ENCODE peak calls at places on chromosomes 13 and 19, in seven cellular contexts. One of them, this sample, is unnamed.

GRCh38 chr13:113291997-113292862 is 4.8 kb upstream of the LAMP1 start:
- DNase-seq in mammary epithelial cell: peak; percentile 22
- DNase-seq in lower lobe of right lung: peak; percentile 66
- DNase-seq in breast epithelium: no peak
- DNase-seq in body of pancreas: no peak
- DNase-seq in endodermal cell: peak; percentile 68
- DNase-seq in naive thymus-derived CD4-positive, alpha-beta T cell: no peak
- DNase-seq in this sample: peak; percentile 19

GRCh38 chr13:41085961-41086360 is 24.7 kb downstream of the WBP4 start:
- DNase-seq in mammary epithelial cell: no peak
- DNase-seq in lower lobe of right lung: no peak
- DNase-seq in breast epithelium: no peak
- DNase-seq in body of pancreas: no peak
- DNase-seq in endodermal cell: peak; percentile 77
- DNase-seq in naive thymus-derived CD4-positive, alpha-beta T cell: no peak
- DNase-seq in this sample: no peak

GRCh38 chr19:17075035-17075859 is at the start of the genes HAUS8 and MYO9B:
- DNase-seq in mammary epithelial cell: peak; percentile 99
- DNase-seq in lower lobe of right lung: peak; percentile 99
- DNase-seq in breast epithelium: peak; percentile 98
- DNase-seq in body of pancreas: peak; percentile 100
- DNase-seq in endodermal cell: peak; percentile 100
- DNase-seq in naive thymus-derived CD4-positive, alpha-beta T cell: peak; percentile 100
- DNase-seq in this sample: peak; percentile 100

GRCh38 chr19:15453091-15453498 is 3.3 kb upstream of the WIZ start:
- DNase-seq in mammary epithelial cell: no peak
- DNase-seq in lower lobe of right lung: peak; percentile 59
- DNase-seq in breast epithelium: no peak
- DNase-seq in body of pancreas: peak; percentile 41
- DNase-seq in endodermal cell: peak; percentile 78
- DNase-seq in naive thymus-derived CD4-positive, alpha-beta T cell: no peak
- DNase-seq in this sample: no peak

GRCh38 chr19:35120492-35120891 is 4.9 kb downstream of the FXYD3 start:
- DNase-seq in mammary epithelial cell: peak; percentile 98
- DNase-seq in lower lobe of right lung: no peak
- DNase-seq in breast epithelium: no peak
- DNase-seq in body of pancreas: no peak
- DNase-seq in endodermal cell: no peak
- DNase-seq in naive thymus-derived CD4-positive, alpha-beta T cell: no peak
- DNase-seq in this sample: no peak

GRCh38 chr19:38544569-38545315 is 73.0 kb downstream of the MAP4K1 start:
- DNase-seq in mammary epithelial cell: no peak
- DNase-seq in lower lobe of right lung: peak; percentile 12
- DNase-seq in breast epithelium: no peak
- DNase-seq in body of pancreas: no peak
- DNase-seq in endodermal cell: no peak
- DNase-seq in naive thymus-derived CD4-positive, alpha-beta T cell: peak; percentile 44
- DNase-seq in this sample: no peak

GRCh38 chr13:114015608-114016295 is 41.9 kb upstream of the C13orf46 start:
- DNase-seq in mammary epithelial cell: peak; percentile 37
- DNase-seq in lower lobe of right lung: no peak
- DNase-seq in breast epithelium: no peak
- DNase-seq in body of pancreas: no peak
- DNase-seq in endodermal cell: no peak
- DNase-seq in naive thymus-derived CD4-positive, alpha-beta T cell: no peak
- DNase-seq in this sample: no peak

GRCh38 chr13:49374585-49375290 is 69.1 kb downstream of the CAB39L start:
- DNase-seq in mammary epithelial cell: peak; percentile 83
- DNase-seq in lower lobe of right lung: no peak
- DNase-seq in breast epithelium: no peak
- DNase-seq in body of pancreas: no peak
- DNase-seq in endodermal cell: no peak
- DNase-seq in naive thymus-derived CD4-positive, alpha-beta T cell: no peak
- DNase-seq in this sample: no peak

GRCh38 chr13:19587635-19588300 is 26.4 kb upstream of the TPTE2 start:
- DNase-seq in mammary epithelial cell: peak; percentile 35
- DNase-seq in lower lobe of right lung: no peak
- DNase-seq in breast epithelium: no peak
- DNase-seq in body of pancreas: no peak
- DNase-seq in endodermal cell: peak; percentile 50
- DNase-seq in naive thymus-derived CD4-positive, alpha-beta T cell: peak; percentile 14
- DNase-seq in this sample: no peak

GRCh38 chr19:16136185-16137067 is 7.1 kb upstream of the HSH2D start:
- DNase-seq in mammary epithelial cell: no peak
- DNase-seq in lower lobe of right lung: no peak
- DNase-seq in breast epithelium: no peak
- DNase-seq in body of pancreas: peak; percentile 26
- DNase-seq in endodermal cell: peak; percentile 60
- DNase-seq in naive thymus-derived CD4-positive, alpha-beta T cell: no peak
- DNase-seq in this sample: no peak

GRCh38 chr19:51798958-51799310 is 4.0 kb downstream of the FPR3 start:
- DNase-seq in mammary epithelial cell: no peak
- DNase-seq in lower lobe of right lung: peak; percentile 70
- DNase-seq in breast epithelium: no peak
- DNase-seq in body of pancreas: no peak
- DNase-seq in endodermal cell: no peak
- DNase-seq in naive thymus-derived CD4-positive, alpha-beta T cell: no peak
- DNase-seq in this sample: no peak

GRCh38 chr19:30920238-30920637 is 429.0 kb downstream of the TSHZ3 start:
- DNase-seq in mammary epithelial cell: no peak
- DNase-seq in lower lobe of right lung: no peak
- DNase-seq in breast epithelium: no peak
- DNase-seq in body of pancreas: no peak
- DNase-seq in endodermal cell: no peak
- DNase-seq in naive thymus-derived CD4-positive, alpha-beta T cell: no peak
- DNase-seq in this sample: no peak

GRCh38 chr19:17219286-17219685 is 4.1 kb downstream of the USE1 start:
- DNase-seq in mammary epithelial cell: no peak
- DNase-seq in lower lobe of right lung: no peak
- DNase-seq in breast epithelium: no peak
- DNase-seq in body of pancreas: no peak
- DNase-seq in endodermal cell: no peak
- DNase-seq in naive thymus-derived CD4-positive, alpha-beta T cell: no peak
- DNase-seq in this sample: no peak

GRCh38 chr13:114129649-114130062 is 2.8 kb downstream of the RASA3 start:
- DNase-seq in mammary epithelial cell: no peak
- DNase-seq in lower lobe of right lung: no peak
- DNase-seq in breast epithelium: no peak
- DNase-seq in body of pancreas: no peak
- DNase-seq in endodermal cell: no peak
- DNase-seq in naive thymus-derived CD4-positive, alpha-beta T cell: no peak
- DNase-seq in this sample: peak; percentile 20

GRCh38 chr19:17020823-17021222 is 5.8 kb downstream of the CPAMD8 start:
- DNase-seq in mammary epithelial cell: peak; percentile 24
- DNase-seq in lower lobe of right lung: no peak
- DNase-seq in breast epithelium: no peak
- DNase-seq in body of pancreas: no peak
- DNase-seq in endodermal cell: no peak
- DNase-seq in naive thymus-derived CD4-positive, alpha-beta T cell: no peak
- DNase-seq in this sample: no peak

GRCh38 chr19:36160821-36161596 is 8.8 kb upstream of the COX7A1 start:
- DNase-seq in mammary epithelial cell: no peak
- DNase-seq in lower lobe of right lung: no peak
- DNase-seq in breast epithelium: no peak
- DNase-seq in body of pancreas: no peak
- DNase-seq in endodermal cell: peak; percentile 78
- DNase-seq in naive thymus-derived CD4-positive, alpha-beta T cell: no peak
- DNase-seq in this sample: no peak

GRCh38 chr13:41697578-41697977 is 240.2 kb downstream of the RGCC start:
- DNase-seq in mammary epithelial cell: no peak
- DNase-seq in lower lobe of right lung: no peak
- DNase-seq in breast epithelium: no peak
- DNase-seq in body of pancreas: no peak
- DNase-seq in endodermal cell: peak; percentile 65
- DNase-seq in naive thymus-derived CD4-positive, alpha-beta T cell: no peak
- DNase-seq in this sample: no peak

GRCh38 chr13:74771964-74772363 is 637.8 kb upstream of the KLF12 start:
- DNase-seq in mammary epithelial cell: peak; percentile 80
- DNase-seq in lower lobe of right lung: no peak
- DNase-seq in breast epithelium: no peak
- DNase-seq in body of pancreas: no peak
- DNase-seq in endodermal cell: no peak
- DNase-seq in naive thymus-derived CD4-positive, alpha-beta T cell: no peak
- DNase-seq in this sample: no peak

GRCh38 chr19:28971011-28971410 is 241.9 kb downstream of the UQCRFS1 start:
- DNase-seq in mammary epithelial cell: no peak
- DNase-seq in lower lobe of right lung: no peak
- DNase-seq in breast epithelium: no peak
- DNase-seq in body of pancreas: no peak
- DNase-seq in endodermal cell: peak; percentile 15
- DNase-seq in naive thymus-derived CD4-positive, alpha-beta T cell: no peak
- DNase-seq in this sample: no peak

DNA sequence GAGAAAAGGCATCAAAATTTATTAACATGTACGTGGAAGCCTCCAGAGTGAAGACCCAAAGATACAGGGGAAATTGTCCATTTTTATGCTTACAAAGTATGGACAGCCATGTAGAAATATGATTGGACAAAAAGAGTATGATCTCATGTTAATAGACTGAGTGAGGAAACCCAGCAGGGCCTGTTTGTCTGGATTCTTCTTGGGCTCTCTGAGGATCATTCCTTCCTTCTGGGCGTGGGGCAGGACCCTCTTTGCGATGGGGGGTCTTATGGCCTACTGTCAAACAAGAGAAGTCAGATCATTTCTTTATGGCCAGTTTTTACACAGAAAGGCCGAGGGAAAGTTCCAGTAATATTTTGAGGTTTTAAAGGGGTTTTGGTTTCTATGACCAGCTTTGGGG is 110.8 kb downstream of the ESD start:
- DNase-seq in mammary epithelial cell: no peak
- DNase-seq in lower lobe of right lung: no peak
- DNase-seq in breast epithelium: no peak
- DNase-seq in body of pancreas: no peak
- DNase-seq in endodermal cell: no peak
- DNase-seq in naive thymus-derived CD4-positive, alpha-beta T cell: no peak
- DNase-seq in this sample: no peak
- H3K27ac ChIP-seq in mammary epithelial cell: no peak overlapping the region
- H3K27ac ChIP-seq in lower lobe of right lung: no peak overlapping the region
- H3K27ac ChIP-seq in breast epithelium: no peak overlapping the region
- H3K27ac ChIP-seq in body of pancreas: no peak overlapping the region
- H3K27ac ChIP-seq in endodermal cell: peak overlapping the region; percentile 14
- H3K27ac ChIP-seq in naive thymus-derived CD4-positive, alpha-beta T cell: no peak overlapping the region
- H3K27ac ChIP-seq in this sample: no peak overlapping the region

DNA sequence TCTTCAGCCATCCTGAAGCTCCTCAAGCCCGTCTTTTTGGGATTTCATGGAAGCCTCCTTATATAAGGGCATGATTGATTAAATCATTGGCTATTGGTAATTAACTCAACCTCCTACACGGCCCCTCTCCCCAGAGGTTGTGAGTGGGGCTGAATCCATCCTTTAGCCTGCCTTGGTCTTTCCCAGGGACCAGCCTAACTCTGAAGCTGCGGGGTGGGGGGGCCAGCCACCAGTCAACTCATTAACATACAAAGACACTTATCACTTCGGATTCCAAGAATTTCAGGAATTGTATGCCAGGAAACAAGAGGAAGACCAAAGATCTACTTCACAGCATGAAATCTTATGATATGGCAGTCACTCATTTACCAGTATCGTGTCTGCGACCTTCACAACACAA is 9.9 kb downstream of the COL4A1 start:
- DNase-seq in mammary epithelial cell: no peak
- DNase-seq in lower lobe of right lung: no peak
- DNase-seq in breast epithelium: no peak
- DNase-seq in body of pancreas: no peak
- DNase-seq in endodermal cell: peak; percentile 81
- DNase-seq in naive thymus-derived CD4-positive, alpha-beta T cell: no peak
- DNase-seq in this sample: no peak
- H3K4me1 ChIP-seq in mammary epithelial cell: no peaks in the 10 kb centered on the region
- H3K4me1 ChIP-seq in lower lobe of right lung: peaks cover 52% of the 10 kb centered on the region
- H3K4me1 ChIP-seq in breast epithelium: peaks cover 8% of the 10 kb centered on the region
- H3K4me1 ChIP-seq in body of pancreas: peaks cover 16% of the 10 kb centered on the region
- H3K4me1 ChIP-seq in endodermal cell: peaks cover 30% of the 10 kb centered on the region
- H3K4me1 ChIP-seq in naive thymus-derived CD4-positive, alpha-beta T cell: no peaks in the 10 kb centered on the region
- H3K4me1 ChIP-seq in this sample: no peaks in the 10 kb centered on the region

GRCh38 chr13:52156724-52157251 is 2.6 kb downstream of the NEK3 start:
- DNase-seq in mammary epithelial cell: no peak
- DNase-seq in lower lobe of right lung: no peak
- DNase-seq in breast epithelium: no peak
- DNase-seq in body of pancreas: no peak
- DNase-seq in endodermal cell: no peak
- DNase-seq in naive thymus-derived CD4-positive, alpha-beta T cell: no peak
- DNase-seq in this sample: no peak
- H3K27me3 ChIP-seq in mammary epithelial cell: no peaks in the 10 kb centered on the region
- H3K27me3 ChIP-seq in lower lobe of right lung: no peaks in the 10 kb centered on the region
- H3K27me3 ChIP-seq in breast epithelium: no peaks in the 10 kb centered on the region
- H3K27me3 ChIP-seq in body of pancreas: no peaks in the 10 kb centered on the region
- H3K27me3 ChIP-seq in endodermal cell: no peaks in the 10 kb centered on the region
- H3K27me3 ChIP-seq in naive thymus-derived CD4-positive, alpha-beta T cell: no peaks in the 10 kb centered on the region
- H3K27me3 ChIP-seq in this sample: no peaks in the 10 kb centered on the region

DNA sequence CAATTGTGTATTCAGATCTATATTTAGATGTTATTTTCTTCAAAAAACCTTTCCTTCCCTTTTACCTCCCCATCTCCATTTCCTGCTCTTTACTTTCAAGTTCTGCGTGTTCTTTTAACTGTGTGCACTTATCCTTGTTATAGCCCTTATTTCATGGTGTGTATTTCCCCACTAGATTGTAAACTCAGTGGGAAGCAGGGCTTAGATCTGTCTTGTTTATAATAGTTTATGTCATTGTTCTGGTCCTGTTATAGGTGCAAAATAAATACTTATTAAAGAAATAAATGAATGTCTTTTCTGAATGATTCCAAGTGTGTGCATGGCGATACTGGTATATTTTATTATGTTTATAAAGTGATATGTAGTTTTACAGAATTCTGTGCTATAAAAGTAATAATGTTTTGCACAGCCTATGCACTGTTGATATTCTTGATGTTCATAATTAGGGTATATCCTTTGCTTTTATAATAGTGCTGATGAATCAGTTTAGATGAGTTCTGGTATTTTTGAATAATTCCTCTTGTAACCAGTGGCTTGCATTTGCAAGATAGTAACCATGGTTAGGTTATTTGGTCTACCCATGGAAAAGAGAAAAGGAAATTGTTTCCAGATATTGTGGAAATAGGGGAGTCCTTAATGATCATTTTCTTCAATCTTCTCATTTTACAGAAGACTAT is 12.1 kb downstream of the NDFIP2 start:
- DNase-seq in mammary epithelial cell: no peak
- DNase-seq in lower lobe of right lung: no peak
- DNase-seq in breast epithelium: no peak
- DNase-seq in body of pancreas: no peak
- DNase-seq in endodermal cell: no peak
- DNase-seq in naive thymus-derived CD4-positive, alpha-beta T cell: no peak
- DNase-seq in this sample: no peak
- H3K27ac ChIP-seq in mammary epithelial cell: peak overlapping the region; percentile 100
- H3K27ac ChIP-seq in lower lobe of right lung: peak overlapping the region; percentile 54
- H3K27ac ChIP-seq in breast epithelium: no peak overlapping the region
- H3K27ac ChIP-seq in body of pancreas: no peak overlapping the region
- H3K27ac ChIP-seq in endodermal cell: no peak overlapping the region
- H3K27ac ChIP-seq in naive thymus-derived CD4-positive, alpha-beta T cell: no peak overlapping the region
- H3K27ac ChIP-seq in this sample: no peak overlapping the region